ENCODE peak calls at places on chromosomes 12 and 14, in five cellular contexts. One of them, this sample, is unnamed.

GRCh38 chr14:103033744-103034143 is 23.6 kb downstream of the CDC42BPB start:
- DNase-seq in H1: no peak
- DNase-seq in neuronal stem cell: no peak
- DNase-seq in trophoblast cell: no peak
- DNase-seq in H9: no peak
- DNase-seq in this sample: peak

GRCh38 chr12:118375348-118375747 is 1.0 kb upstream of the SUDS3 start:
- DNase-seq in trophoblast cell: no peak
- DNase-seq in neuronal stem cell: no peak
- DNase-seq in H9: no peak
- DNase-seq in H1: no peak
- DNase-seq in this sample: no peak

GRCh38 chr12:6927999-6928702 is 392 bp downstream of the ATN1 start:
- DNase-seq in trophoblast cell: no peak
- DNase-seq in H1: no peak
- DNase-seq in H9: no peak
- DNase-seq in neuronal stem cell: no peak
- DNase-seq in this sample: no peak

GRCh38 chr14:102338724-102339123 is 19.2 kb downstream of the ZNF839 start:
- DNase-seq in H9: no peak
- DNase-seq in H1: no peak
- DNase-seq in neuronal stem cell: no peak
- DNase-seq in trophoblast cell: no peak
- DNase-seq in this sample: no peak

GRCh38 chr12:88633312-88633711 is 53.0 kb upstream of the KITLG start:
- DNase-seq in trophoblast cell: peak
- DNase-seq in neuronal stem cell: no peak
- DNase-seq in H9: no peak
- DNase-seq in H1: no peak
- DNase-seq in this sample: no peak

GRCh38 chr12:111437816-111438454 is 32.2 kb downstream of the SH2B3 start:
- DNase-seq in neuronal stem cell: no peak
- DNase-seq in H1: no peak
- DNase-seq in trophoblast cell: peak
- DNase-seq in H9: no peak
- DNase-seq in this sample: peak

GRCh38 chr14:65414961-65415589 is 2.5 kb downstream of the FUT8 start:
- DNase-seq in H1: no peak
- DNase-seq in trophoblast cell: peak
- DNase-seq in H9: no peak
- DNase-seq in neuronal stem cell: no peak
- DNase-seq in this sample: peak

GRCh38 chr12:91833780-91834359 is 311.8 kb downstream of the BTG1 start:
- DNase-seq in trophoblast cell: no peak
- DNase-seq in H9: no peak
- DNase-seq in H1: no peak
- DNase-seq in neuronal stem cell: no peak
- DNase-seq in this sample: no peak

GRCh38 chr12:94109154-94109553 is 39.2 kb upstream of the PLXNC1 start:
- DNase-seq in H9: no peak
- DNase-seq in H1: no peak
- DNase-seq in trophoblast cell: no peak
- DNase-seq in neuronal stem cell: no peak
- DNase-seq in this sample: peak

GRCh38 chr14:46840971-46841729 is 189.6 kb upstream of the RPL10L start:
- DNase-seq in H9: no peak
- DNase-seq in trophoblast cell: no peak
- DNase-seq in H1: no peak
- DNase-seq in neuronal stem cell: no peak
- DNase-seq in this sample: peak

GRCh38 chr14:68248481-68249255 is 429.1 kb downstream of the RAD51B start:
- DNase-seq in H9: no peak
- DNase-seq in H1: no peak
- DNase-seq in neuronal stem cell: peak
- DNase-seq in trophoblast cell: peak
- DNase-seq in this sample: peak

GRCh38 chr14:76729953-76730505 is 31.2 kb upstream of the VASH1 start:
- DNase-seq in H9: no peak
- DNase-seq in trophoblast cell: no peak
- DNase-seq in H1: no peak
- DNase-seq in neuronal stem cell: no peak
- DNase-seq in this sample: no peak

GRCh38 chr12:79618848-79619404 is 71.8 kb downstream of the PAWR start:
- DNase-seq in H9: no peak
- DNase-seq in trophoblast cell: peak
- DNase-seq in neuronal stem cell: no peak
- DNase-seq in H1: no peak
- DNase-seq in this sample: peak

GRCh38 chr14:103483600-103483999 is 39.0 kb downstream of the CKB start:
- DNase-seq in H1: no peak
- DNase-seq in neuronal stem cell: no peak
- DNase-seq in H9: no peak
- DNase-seq in trophoblast cell: peak
- DNase-seq in this sample: peak

GRCh38 chr14:47297374-47297773 is 378.0 kb downstream of the MDGA2 start:
- DNase-seq in H1: no peak
- DNase-seq in neuronal stem cell: no peak
- DNase-seq in H9: no peak
- DNase-seq in trophoblast cell: no peak
- DNase-seq in this sample: no peak

GRCh38 chr12:91993287-91994028 is 152.2 kb downstream of the BTG1 start:
- DNase-seq in trophoblast cell: no peak
- DNase-seq in neuronal stem cell: no peak
- DNase-seq in H1: no peak
- DNase-seq in H9: no peak
- DNase-seq in this sample: no peak

GRCh38 chr14:90500665-90501370 is 104.0 kb downstream of the CALM1 start:
- DNase-seq in neuronal stem cell: no peak
- DNase-seq in H1: no peak
- DNase-seq in H9: no peak
- DNase-seq in trophoblast cell: no peak
- DNase-seq in this sample: no peak

GRCh38 chr14:54902143-54902520 is 494 bp downstream of the GCH1 start:
- DNase-seq in H9: peak
- DNase-seq in neuronal stem cell: peak
- DNase-seq in H1: peak
- DNase-seq in trophoblast cell: peak
- DNase-seq in this sample: peak

GRCh38 chr12:109962388-109962787 is 33.8 kb downstream of the GIT2 start:
- DNase-seq in trophoblast cell: no peak
- DNase-seq in neuronal stem cell: no peak
- DNase-seq in H1: no peak
- DNase-seq in H9: peak
- DNase-seq in this sample: no peak

GRCh38 chr14:92956961-92957360 is 34.0 kb downstream of the CHGA start:
- DNase-seq in neuronal stem cell: no peak
- DNase-seq in H1: no peak
- DNase-seq in H9: no peak
- DNase-seq in trophoblast cell: no peak
- DNase-seq in this sample: no peak

GRCh38 chr12:12954361-12954760 is 2.4 kb upstream of the GPRC5D start:
- DNase-seq in H1: no peak
- DNase-seq in neuronal stem cell: no peak
- DNase-seq in trophoblast cell: no peak
- DNase-seq in H9: no peak
- DNase-seq in this sample: no peak

GRCh38 chr12:129049917-129050316 is 196.6 kb downstream of the GLT1D1 start:
- DNase-seq in H9: peak
- DNase-seq in neuronal stem cell: peak
- DNase-seq in H1: no peak
- DNase-seq in trophoblast cell: peak
- DNase-seq in this sample: no peak

GRCh38 chr14:26995301-26995700 is 397.5 kb upstream of the NOVA1 start:
- DNase-seq in H1: no peak
- DNase-seq in H9: no peak
- DNase-seq in trophoblast cell: no peak
- DNase-seq in neuronal stem cell: no peak
- DNase-seq in this sample: no peak
- H2BK12ac ChIP-seq in H1: no peak
- H2BK12ac ChIP-seq in H9: no peak
- H2BK12ac ChIP-seq in trophoblast cell: no peak
- H2BK12ac ChIP-seq in neuronal stem cell: no peak
- H2BK12ac ChIP-seq in this sample: no peak

DNA sequence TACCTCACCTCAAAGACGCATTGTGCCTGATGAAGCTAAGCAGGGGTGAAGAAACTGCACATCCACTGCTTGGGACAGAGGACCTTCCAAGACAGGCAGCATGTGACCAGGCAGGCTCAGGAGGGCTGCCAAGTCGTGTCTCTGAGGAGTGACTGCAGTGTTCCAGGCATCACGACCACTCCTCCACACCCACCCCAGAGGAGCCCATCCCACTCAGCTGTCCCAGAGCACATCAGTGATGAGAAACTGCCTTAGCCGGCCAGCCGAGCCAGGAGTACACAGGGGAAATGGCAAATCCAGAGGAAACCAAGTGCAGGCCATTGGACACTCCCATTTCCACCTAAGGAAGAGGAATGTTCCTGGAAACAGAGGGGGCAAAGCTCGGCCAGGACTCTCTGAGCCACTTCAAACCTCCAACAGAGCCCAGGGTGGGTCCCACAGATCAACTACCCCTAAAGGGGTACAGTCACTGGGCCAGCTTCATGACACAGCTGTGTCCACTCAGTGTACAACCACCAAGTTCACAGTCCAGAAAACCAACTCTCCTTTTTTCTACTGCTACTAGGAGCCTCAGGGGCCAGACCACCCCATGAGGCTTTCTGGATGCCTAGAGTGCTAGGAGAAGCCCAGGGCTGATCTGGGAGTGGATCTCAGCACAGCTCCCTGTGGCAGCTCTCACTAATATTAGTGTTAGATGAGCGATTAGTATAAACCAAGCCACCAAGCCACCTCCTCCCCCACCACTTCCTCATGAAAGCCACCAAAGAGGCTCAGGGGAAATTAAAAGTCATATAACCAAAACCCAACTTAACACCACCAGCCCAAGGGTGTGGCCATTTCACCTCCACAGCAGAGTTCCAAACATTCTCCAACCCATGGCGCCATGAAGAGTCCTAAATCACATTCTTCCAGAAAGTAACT is 15.4 kb downstream of the PXN start:
- DNase-seq in H9: peak
- DNase-seq in H1: no peak
- DNase-seq in neuronal stem cell: no peak
- DNase-seq in trophoblast cell: peak
- DNase-seq in this sample: peak
- H3K9ac ChIP-seq in H9: no peak
- H3K9ac ChIP-seq in H1: no peak
- H3K9ac ChIP-seq in neuronal stem cell: no peak
- H3K9ac ChIP-seq in trophoblast cell: no peak
- H3K9ac ChIP-seq in this sample: peak

GRCh38 chr14:88277205-88277604 is 45.9 kb downstream of the KCNK10 start:
- DNase-seq in neuronal stem cell: no peak
- DNase-seq in H9: no peak
- DNase-seq in trophoblast cell: no peak
- DNase-seq in H1: no peak
- DNase-seq in this sample: no peak

GRCh38 chr14:88286309-88286708 is 36.8 kb downstream of the KCNK10 start:
- DNase-seq in H1: no peak
- DNase-seq in H9: no peak
- DNase-seq in trophoblast cell: no peak
- DNase-seq in neuronal stem cell: no peak
- DNase-seq in this sample: no peak

GRCh38 chr14:88281447-88281846 is 41.6 kb downstream of the KCNK10 start:
- DNase-seq in H9: no peak
- DNase-seq in neuronal stem cell: no peak
- DNase-seq in H1: no peak
- DNase-seq in trophoblast cell: no peak
- DNase-seq in this sample: no peak
- H2BK12ac ChIP-seq in H9: no peak
- H2BK12ac ChIP-seq in neuronal stem cell: no peak
- H2BK12ac ChIP-seq in H1: no peak
- H2BK12ac ChIP-seq in trophoblast cell: no peak
- H2BK12ac ChIP-seq in this sample: no peak

GRCh38 chr14:75292886-75293285 is 14.3 kb downstream of the FOS start:
- DNase-seq in H9: no peak
- DNase-seq in neuronal stem cell: no peak
- DNase-seq in H1: no peak
- DNase-seq in trophoblast cell: no peak
- DNase-seq in this sample: no peak

GRCh38 chr14:75293920-75294648 is 15.5 kb downstream of the FOS start:
- DNase-seq in neuronal stem cell: peak
- DNase-seq in H1: no peak
- DNase-seq in H9: peak
- DNase-seq in trophoblast cell: peak
- DNase-seq in this sample: peak

GRCh38 chr14:75295491-75296338 is 17.1 kb downstream of the FOS start:
- DNase-seq in neuronal stem cell: peak
- DNase-seq in H1: no peak
- DNase-seq in trophoblast cell: peak
- DNase-seq in H9: peak
- DNase-seq in this sample: peak

GRCh38 chr14:75294649-75295033 is 16.0 kb downstream of the FOS start:
- DNase-seq in H9: peak
- DNase-seq in neuronal stem cell: no peak
- DNase-seq in trophoblast cell: no peak
- DNase-seq in H1: no peak
- DNase-seq in this sample: no peak

GRCh38 chr14:75295061-75295461 is 16.4 kb downstream of the FOS start:
- DNase-seq in H1: no peak
- DNase-seq in neuronal stem cell: peak
- DNase-seq in H9: peak
- DNase-seq in trophoblast cell: peak
- DNase-seq in this sample: peak
- H3K9ac ChIP-seq in H1: peak
- H3K9ac ChIP-seq in neuronal stem cell: no peak
- H3K9ac ChIP-seq in H9: peak
- H3K9ac ChIP-seq in trophoblast cell: no peak
- H3K9ac ChIP-seq in this sample: peak

GRCh38 chr12:63070709-63071108 is 80.3 kb downstream of the AVPR1A start:
- DNase-seq in H9: no peak
- DNase-seq in H1: no peak
- DNase-seq in trophoblast cell: no peak
- DNase-seq in neuronal stem cell: no peak
- DNase-seq in this sample: no peak
- H2BK12ac ChIP-seq in H9: no peak
- H2BK12ac ChIP-seq in H1: no peak
- H2BK12ac ChIP-seq in trophoblast cell: no peak
- H2BK12ac ChIP-seq in neuronal stem cell: no peak
- H2BK12ac ChIP-seq in this sample: no peak

GRCh38 chr12:114938487-114939210 is 254.7 kb upstream of the TBX3 start:
- DNase-seq in H1: no peak
- DNase-seq in neuronal stem cell: peak
- DNase-seq in trophoblast cell: no peak
- DNase-seq in H9: no peak
- DNase-seq in this sample: no peak

GRCh38 chr12:114949081-114949480 is 265.1 kb upstream of the TBX3 start:
- DNase-seq in trophoblast cell: no peak
- DNase-seq in H9: no peak
- DNase-seq in H1: no peak
- DNase-seq in neuronal stem cell: no peak
- DNase-seq in this sample: no peak

GRCh38 chr12:114945351-114945750 is 261.4 kb upstream of the TBX3 start:
- DNase-seq in neuronal stem cell: no peak
- DNase-seq in H9: no peak
- DNase-seq in H1: no peak
- DNase-seq in trophoblast cell: no peak
- DNase-seq in this sample: no peak

GRCh38 chr12:114944736-114945135 is 260.8 kb upstream of the TBX3 start:
- DNase-seq in H1: no peak
- DNase-seq in neuronal stem cell: no peak
- DNase-seq in trophoblast cell: no peak
- DNase-seq in H9: no peak
- DNase-seq in this sample: no peak

GRCh38 chr12:114943601-114944000 is 259.6 kb upstream of the TBX3 start:
- DNase-seq in H9: no peak
- DNase-seq in trophoblast cell: no peak
- DNase-seq in H1: no peak
- DNase-seq in neuronal stem cell: no peak
- DNase-seq in this sample: no peak
- H3K9ac ChIP-seq in H9: no peak
- H3K9ac ChIP-seq in trophoblast cell: no peak
- H3K9ac ChIP-seq in H1: no peak
- H3K9ac ChIP-seq in neuronal stem cell: no peak
- H3K9ac ChIP-seq in this sample: no peak

This sample was measured in mesenchymal stem cell.